ENCODE peak calls at places on chromosomes 11 and 22, in nine cellular contexts. I, X, E, B, Z, R, L, F and G are unnamed samples.

GRCh38 chr11:82718307-82718706 is 15.4 kb downstream of the FAM181B start:
- DNase-seq in I (peak; percentile 63), X (no peak), E (no peak), B (peak; percentile 24), Z (peak; percentile 68), R (peak; percentile 80), L (peak; percentile 25), F (peak; percentile 49), G (peak; percentile 49)

GRCh38 chr22:27845603-27846100 is 44.1 kb upstream of the MN1 start:
- DNase-seq in I (no peak), X (no peak), E (no peak), B (no peak), Z (no peak), R (no peak), L (no peak), F (no peak), G (no peak)

GRCh38 chr22:20552913-20553401 is 45.5 kb downstream of the MED15 start:
- DNase-seq in I (peak; percentile 78), X (no peak), E (peak; percentile 44), B (no peak), Z (peak; percentile 79), R (no peak), L (no peak), F (peak; percentile 98), G (peak; percentile 65)

GRCh38 chr11:102664001-102664752 is 39.0 kb upstream of the MMP20 start:
- DNase-seq in I (peak; percentile 22), X (no peak), E (no peak), B (no peak), Z (no peak), R (peak; percentile 20), L (no peak), F (no peak), G (no peak)

GRCh38 chr11:70558651-70559050 is 160.3 kb downstream of the CTTN start:
- DNase-seq in I (no peak), X (no peak), E (no peak), B (no peak), Z (no peak), R (no peak), L (no peak), F (no peak), G (no peak)

GRCh38 chr11:10658621-10659338 is 34.8 kb downstream of the IRAG1 start:
- DNase-seq in I (peak; percentile 31), X (no peak), E (no peak), B (no peak), Z (no peak), R (no peak), L (no peak), F (peak; percentile 45), G (no peak)

GRCh38 chr11:45457649-45458048 is 171.5 kb upstream of the SYT13 start:
- DNase-seq in I (peak; percentile 90), X (no peak), E (no peak), B (peak; percentile 51), Z (peak; percentile 89), R (no peak), L (no peak), F (peak; percentile 88), G (peak; percentile 95)

GRCh38 chr11:134781335-134781970 is 369.4 kb upstream of the B3GAT1 start:
- DNase-seq in I (no peak), X (no peak), E (no peak), B (no peak), Z (no peak), R (no peak), L (no peak), F (no peak), G (no peak)

GRCh38 chr11:69272961-69273461 is 20.9 kb upstream of the MYEOV start:
- DNase-seq in I (no peak), X (no peak), E (no peak), B (no peak), Z (no peak), R (no peak), L (no peak), F (no peak), G (no peak)

GRCh38 chr11:69642549-69642912 is 1.6 kb downstream of the CCND1 start:
- DNase-seq in I (no peak), X (no peak), E (peak; percentile 67), B (no peak), Z (no peak), R (peak; percentile 60), L (no peak), F (no peak), G (no peak)

GRCh38 chr11:122778148-122778547 is 60.2 kb upstream of the CRTAM start:
- DNase-seq in I (peak; percentile 72), X (peak; percentile 29), E (no peak), B (peak; percentile 38), Z (no peak), R (no peak), L (no peak), F (no peak), G (peak; percentile 64)

DNA sequence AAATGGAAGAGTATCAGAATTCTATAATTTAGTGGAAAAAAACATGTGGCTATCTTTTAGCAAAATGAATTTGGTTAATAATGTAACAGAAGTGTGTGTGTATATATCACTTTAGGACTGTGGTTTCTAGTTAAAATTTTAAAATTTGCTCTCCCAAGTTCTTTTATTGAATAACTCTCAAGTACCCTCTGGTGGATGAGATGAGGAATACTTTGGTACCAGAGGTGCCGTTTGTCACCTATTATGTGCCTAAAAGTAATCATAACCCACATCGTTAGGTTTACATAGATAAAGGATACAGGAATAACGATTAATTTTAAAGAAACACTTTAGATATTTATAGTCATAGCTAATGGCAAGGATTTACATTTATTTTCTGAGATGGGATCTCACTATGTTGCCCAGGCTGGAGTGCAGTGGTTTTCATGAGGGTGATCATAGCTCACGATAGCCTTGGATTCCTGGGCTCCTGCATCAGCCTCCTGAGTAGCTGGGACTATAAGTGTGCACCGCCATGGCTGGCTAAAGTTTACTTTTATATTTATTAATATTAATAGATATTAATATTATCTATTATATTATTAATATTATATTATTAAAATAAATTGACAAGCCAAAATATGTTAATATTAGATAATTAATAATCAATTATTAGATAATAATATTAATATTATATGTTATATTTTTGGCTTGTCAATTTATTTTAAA is 66.7 kb upstream of the CAPRIN1 start:
- DNase-seq in I (no peak), X (no peak), E (no peak), B (no peak), Z (peak; percentile 4), R (no peak), L (no peak), F (no peak), G (peak; percentile 9)
- TF ChIP-seq CTCF in I (peak; percentile 29), X (no peak), E (no peak), B (peak; percentile 10), Z (no peak), R (peak; percentile 5), L (no peak), F (no peak), G (peak; percentile 18)

DNA sequence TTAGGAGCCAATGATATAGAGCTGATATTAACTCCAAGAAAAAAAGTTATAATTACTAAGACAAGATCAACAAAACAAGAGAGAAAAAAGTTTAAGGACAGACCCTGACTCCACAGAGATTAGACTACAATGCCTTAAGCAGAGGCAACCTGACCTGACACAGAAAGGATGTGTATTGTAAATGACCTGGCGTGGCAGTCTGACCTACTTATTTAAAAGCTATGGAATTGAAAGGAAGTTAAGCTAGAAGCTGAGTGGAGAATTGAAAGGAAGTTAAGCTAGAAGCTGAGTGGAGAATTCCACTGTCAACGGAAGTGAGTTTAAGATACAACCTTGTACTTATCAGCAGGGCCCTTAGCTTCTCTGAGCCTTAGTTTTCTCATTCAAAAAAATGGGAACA is 885.4 kb downstream of the OPCML start:
- DNase-seq in I (no peak), X (no peak), E (no peak), B (no peak), Z (no peak), R (no peak), L (no peak), F (no peak), G (no peak)
- H3K4me3 ChIP-seq in I (no peak overlapping the region), X (no peak overlapping the region), E (no peak overlapping the region), B (no peak overlapping the region), Z (no peak overlapping the region), R (no peak overlapping the region), L (no peak overlapping the region), F (no peak overlapping the region), G (no peak overlapping the region)

GRCh38 chr11:93704237-93704636 is 37.1 kb downstream of the TAF1D start:
- DNase-seq in I (no peak), X (no peak), E (no peak), B (no peak), Z (no peak), R (no peak), L (no peak), F (no peak), G (no peak)
- TF ChIP-seq CTCF in I (peak; percentile 9), X (peak; percentile 6), E (no peak), B (no peak), Z (no peak), R (peak; percentile 33), L (no peak), F (peak; percentile 9), G (peak; percentile 11)

GRCh38 chr11:65883786-65884715 is 4.2 kb downstream of the FIBP start:
- DNase-seq in I (no peak), X (no peak), E (no peak), B (no peak), Z (no peak), R (no peak), L (no peak), F (no peak), G (no peak)

GRCh38 chr11:65882191-65883057 is 2.8 kb downstream of the CTSW start:
- DNase-seq in I (no peak), X (no peak), E (no peak), B (no peak), Z (no peak), R (no peak), L (no peak), F (no peak), G (no peak)

GRCh38 chr11:65880844-65881421 is 1.3 kb downstream of the CTSW start:
- DNase-seq in I (no peak), X (no peak), E (no peak), B (no peak), Z (no peak), R (no peak), L (no peak), F (no peak), G (no peak)

GRCh38 chr11:65883058-65883761 is 3.6 kb downstream of the CTSW start:
- DNase-seq in I (no peak), X (no peak), E (no peak), B (no peak), Z (no peak), R (no peak), L (no peak), F (no peak), G (no peak)

DNA sequence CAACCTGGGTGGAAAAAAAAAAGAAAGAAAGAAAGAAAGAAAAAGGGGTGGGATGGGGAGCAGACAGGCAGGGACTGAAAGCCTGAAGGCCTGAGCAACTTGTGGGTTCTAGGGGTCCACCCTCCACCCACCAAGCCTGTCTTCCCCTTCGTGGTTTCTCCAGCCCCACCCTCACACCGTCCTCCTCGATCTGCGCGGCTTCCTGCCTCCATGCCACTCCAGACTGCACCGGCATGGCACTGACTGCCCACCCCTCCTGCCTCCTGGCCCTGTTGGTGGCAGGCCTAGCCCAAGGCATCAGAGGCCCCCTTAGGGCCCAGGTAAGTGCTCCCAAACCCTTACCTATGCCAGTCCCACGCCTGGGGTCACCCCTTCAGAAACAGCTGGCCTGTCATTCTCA is at the start of gene CTSW:
- DNase-seq in I (no peak), X (no peak), E (no peak), B (no peak), Z (no peak), R (no peak), L (no peak), F (no peak), G (no peak)
- H3K4me3 ChIP-seq in I (no peak within 1 kb of the TSS), X (no peak within 1 kb of the TSS), E (no peak within 1 kb of the TSS), B (no peak within 1 kb of the TSS), Z (no peak within 1 kb of the TSS), R (no peak within 1 kb of the TSS), L (no peak within 1 kb of the TSS), F (no peak within 1 kb of the TSS), G (no peak within 1 kb of the TSS)